ENCODE peak calls at places on chromosomes 6 and 20, in five cellular contexts. Q, P, V, Z and B are unnamed samples.

GRCh38 chr6:98041921-98042320 is 758.9 kb upstream of the MMS22L start:
- DNase-seq in Q (no peak), P (no peak), V (no peak), Z (no peak), B (no peak)

GRCh38 chr20:16459019-16459700 is 114.1 kb downstream of the KIF16B start:
- DNase-seq in Q (no peak), P (no peak), V (peak), Z (no peak), B (peak)

GRCh38 chr20:22918286-22918983 is 116.7 kb upstream of the SSTR4 start:
- DNase-seq in Q (no peak), P (no peak), V (no peak), Z (no peak), B (peak)

GRCh38 chr6:131923356-131923755 is 27.8 kb downstream of the CCN2 start:
- DNase-seq in Q (no peak), P (peak), V (peak), Z (no peak), B (peak)

GRCh38 chr6:90080876-90081464 is 186.7 kb downstream of the GJA10 start:
- DNase-seq in Q (peak), P (no peak), V (no peak), Z (no peak), B (no peak)

GRCh38 chr6:113351183-113351834 is 505.8 kb upstream of the MARCKS start:
- DNase-seq in Q (no peak), P (no peak), V (no peak), Z (no peak), B (peak)

GRCh38 chr6:130760006-130760405 is 67.2 kb upstream of the SMLR1 start:
- DNase-seq in Q (no peak), P (peak), V (peak), Z (no peak), B (peak)

GRCh38 chr20:12928755-12929401 is 79.9 kb upstream of the SPTLC3 start:
- DNase-seq in Q (no peak), P (no peak), V (no peak), Z (no peak), B (peak)

GRCh38 chr20:11001767-11002540 is 328.2 kb upstream of the JAG1 start:
- DNase-seq in Q (no peak), P (no peak), V (peak), Z (no peak), B (peak)

GRCh38 chr6:42708096-42708495 is 14.3 kb downstream of the PRPH2 start:
- DNase-seq in Q (no peak), P (no peak), V (no peak), Z (no peak), B (no peak)

GRCh38 chr20:14963262-14963663 is 625.9 kb upstream of the FLRT3 start:
- DNase-seq in Q (no peak), P (no peak), V (no peak), Z (no peak), B (peak)

GRCh38 chr6:27575594-27576361 is 102.9 kb upstream of the ZNF184 start:
- DNase-seq in Q (no peak), P (no peak), V (no peak), Z (no peak), B (no peak)

GRCh38 chr6:36441307-36441894 is 1.3 kb downstream of the PXT1 start:
- DNase-seq in Q (peak), P (peak), V (peak), Z (peak), B (peak)

GRCh38 chr6:84411060-84411629 is 183.7 kb upstream of the CEP162 start:
- DNase-seq in Q (no peak), P (no peak), V (no peak), Z (no peak), B (peak)

GRCh38 chr6:25041676-25042598 is 106.2 kb upstream of the RIPOR2 start:
- DNase-seq in Q (peak), P (peak), V (no peak), Z (no peak), B (no peak)

GRCh38 chr20:22374066-22374465 is 210.3 kb downstream of the FOXA2 start:
- DNase-seq in Q (no peak), P (no peak), V (no peak), Z (no peak), B (no peak)

GRCh38 chr6:36700812-36701211 is 3.2 kb downstream of the RAB44 start:
- DNase-seq in Q (no peak), P (no peak), V (no peak), Z (no peak), B (no peak)

GRCh38 chr6:44762496-44762895 is 375.0 kb downstream of the CDC5L start:
- DNase-seq in Q (no peak), P (no peak), V (no peak), Z (no peak), B (no peak)

GRCh38 chr6:6686748-6687601 is 98.5 kb downstream of the LY86 start:
- DNase-seq in Q (no peak), P (peak), V (peak), Z (peak), B (peak)

GRCh38 chr20:25310268-25310920 is 62.5 kb downstream of the PYGB start:
- DNase-seq in Q (peak), P (peak), V (peak), Z (peak), B (peak)

GRCh38 chr6:78810146-78810545 is 57.2 kb upstream of the IRAK1BP1 start:
- DNase-seq in Q (no peak), P (no peak), V (peak), Z (no peak), B (peak)

GRCh38 chr6:24831771-24832718 is 33.3 kb upstream of the ARMH2 start:
- DNase-seq in Q (no peak), P (no peak), V (no peak), Z (no peak), B (no peak)

GRCh38 chr6:3237761-3238662 is 10.6 kb upstream of the TUBB2B start:
- DNase-seq in Q (no peak), P (peak), V (peak), Z (no peak), B (no peak)

GRCh38 chr20:52105045-52105572 is 86.5 kb downstream of the ZFP64 start:
- DNase-seq in Q (no peak), P (no peak), V (peak), Z (peak), B (peak)

GRCh38 chr6:73774311-73774766 is 78.3 kb downstream of the CD109 start:
- DNase-seq in Q (no peak), P (no peak), V (peak), Z (no peak), B (peak)

GRCh38 chr6:166006593-166007301 is 160.9 kb downstream of the TBXT start:
- DNase-seq in Q (no peak), P (no peak), V (peak), Z (no peak), B (peak)

GRCh38 chr20:920306-920705 is 4.2 kb upstream of the ANGPT4 start:
- DNase-seq in Q (no peak), P (no peak), V (no peak), Z (no peak), B (peak)

DNA sequence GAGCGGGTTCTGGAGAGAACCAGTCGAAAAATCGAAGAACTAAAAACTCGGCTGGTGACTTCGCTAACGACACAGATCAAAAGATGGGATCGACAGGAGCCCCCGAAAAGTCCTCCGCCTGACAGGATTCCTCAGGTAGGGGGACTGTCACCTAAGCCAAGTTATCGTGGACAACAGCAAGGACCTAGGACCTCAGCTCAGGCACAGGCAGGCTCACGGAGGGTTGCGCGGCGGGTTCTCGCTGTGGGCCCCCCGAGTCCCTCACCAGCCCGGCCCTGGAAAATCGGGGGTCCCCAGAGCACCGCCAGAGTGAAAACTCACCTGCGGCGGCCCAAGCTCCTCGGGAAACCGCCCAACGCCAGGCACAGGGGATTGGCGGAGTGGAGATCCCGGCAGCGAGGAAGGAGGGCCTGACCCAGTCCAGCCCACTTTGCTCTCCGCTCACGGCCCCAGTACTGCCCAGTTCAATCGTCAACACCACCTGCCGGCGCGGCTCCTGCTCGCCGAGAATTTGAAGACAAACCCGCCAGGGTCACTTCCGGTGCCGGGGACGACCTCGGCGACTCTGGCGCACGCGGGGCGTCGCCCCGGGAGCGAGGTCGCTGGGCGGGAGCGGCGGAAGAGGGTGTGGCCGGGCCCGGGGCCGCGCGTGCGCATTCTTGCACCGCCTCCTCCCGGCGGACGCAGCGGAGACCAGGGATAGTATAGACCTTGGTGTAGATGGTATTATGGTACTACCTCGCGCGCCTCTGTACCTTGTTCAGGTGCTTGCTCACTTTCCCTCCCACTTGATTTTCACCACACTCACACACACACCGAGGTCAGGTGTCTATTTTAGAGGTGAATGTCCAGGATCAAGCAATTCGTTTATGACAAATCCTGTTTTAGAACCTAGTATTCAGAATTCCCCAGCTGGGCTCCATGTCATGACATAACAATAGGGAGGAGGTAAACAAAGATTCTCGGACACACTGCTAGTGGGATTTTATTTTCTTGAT is at the start of gene KATNA1:
- DNase-seq in Q (peak), P (peak), V (peak), Z (peak), B (peak)
- TF ChIP-seq CTCF in Q (no peak), P (peak), V (no peak), Z (no peak), B (no peak)

GRCh38 chr6:163255265-163255664 is 159.3 kb upstream of the QKI start:
- DNase-seq in Q (no peak), P (no peak), V (no peak), Z (no peak), B (no peak)
- H3K4me3 ChIP-seq in Q (no peak), P (no peak), V (no peak), Z (no peak), B (no peak)

DNA sequence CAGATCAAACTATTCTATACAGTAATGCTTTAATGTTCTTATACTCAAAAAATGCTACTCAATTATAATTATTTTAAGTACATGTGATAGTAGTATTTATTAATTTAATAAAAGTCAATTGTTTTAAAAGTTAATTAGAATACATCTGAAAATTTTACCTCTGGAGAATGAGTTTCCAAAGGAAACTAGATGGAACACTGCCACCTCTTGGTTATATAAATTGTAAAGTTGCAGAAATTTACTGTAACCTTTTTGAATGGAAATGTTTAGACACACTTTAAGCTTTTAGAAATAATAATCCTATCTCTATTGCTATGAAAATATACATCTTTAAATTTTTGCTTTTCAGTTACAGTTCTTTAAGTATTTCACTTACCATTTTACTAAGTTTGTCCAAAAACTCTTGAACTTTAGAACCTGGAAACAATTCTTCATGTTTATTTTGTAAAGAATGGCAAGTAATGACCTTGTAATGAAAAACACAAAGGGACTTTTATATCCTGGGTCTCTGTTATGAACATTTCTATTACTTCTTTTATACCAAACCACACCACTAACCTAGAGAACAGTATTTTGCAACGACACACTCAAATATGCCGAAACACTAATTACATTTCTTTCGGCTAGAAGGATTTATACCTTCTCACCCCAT is 10.9 kb upstream of the BMP5 start:
- DNase-seq in Q (no peak), P (no peak), V (no peak), Z (no peak), B (peak)
- TF ChIP-seq CTCF in Q (no peak), P (peak), V (peak), Z (no peak), B (peak)

GRCh38 chr20:57672164-57672563 is 37.7 kb downstream of the PMEPA1 start:
- DNase-seq in Q (no peak), P (no peak), V (peak), Z (peak), B (no peak)
- H3K4me3 ChIP-seq in Q (no peak), P (no peak), V (no peak), Z (no peak), B (no peak)